ENCODE peak calls at places on chromosomes 3 and 15, in five cellular contexts. One of them, this sample, is unnamed.

GRCh38 chr3:191235331-191236314 is 36.6 kb downstream of the OSTN start:
- DNase-seq in stimulated activated naive B cell treated with anti-CD40 and anti-IgM and Interleukin-4, amounts not matched to agents 10 μg/mL and 1 μg/mL and 100 μg/mL, for 72 hours: peak; percentile 47
- DNase-seq in HS-27A: peak; percentile 41
- DNase-seq in NCI-H460: no peak
- DNase-seq in stimulated activated CD4-positive, alpha-beta T cell treated with anti-CD3 and anti-CD28 coated beads, TNF-alpha, amount 100 ng/mL, for 4 hours: no peak
- DNase-seq in this sample: peak; percentile 34

GRCh38 chr3:33803894-33804526 is 5.6 kb downstream of the PDCD6IP start:
- DNase-seq in stimulated activated CD4-positive, alpha-beta T cell treated with anti-CD3 and anti-CD28 coated beads, TNF-alpha, amount 100 ng/mL, for 4 hours: no peak
- DNase-seq in stimulated activated naive B cell treated with anti-CD40 and anti-IgM and Interleukin-4, amounts not matched to agents 10 μg/mL and 1 μg/mL and 100 μg/mL, for 72 hours: no peak
- DNase-seq in HS-27A: no peak
- DNase-seq in NCI-H460: no peak
- DNase-seq in this sample: no peak

GRCh38 chr3:72049300-72049699 is 264.4 kb upstream of the PROK2 start:
- DNase-seq in HS-27A: no peak
- DNase-seq in stimulated activated CD4-positive, alpha-beta T cell treated with anti-CD3 and anti-CD28 coated beads, TNF-alpha, amount 100 ng/mL, for 4 hours: no peak
- DNase-seq in stimulated activated naive B cell treated with anti-CD40 and anti-IgM and Interleukin-4, amounts not matched to agents 10 μg/mL and 1 μg/mL and 100 μg/mL, for 72 hours: no peak
- DNase-seq in NCI-H460: no peak
- DNase-seq in this sample: no peak

GRCh38 chr3:126266291-126266840 is 86.0 kb upstream of the ALDH1L1 start:
- DNase-seq in HS-27A: no peak
- DNase-seq in stimulated activated CD4-positive, alpha-beta T cell treated with anti-CD3 and anti-CD28 coated beads, TNF-alpha, amount 100 ng/mL, for 4 hours: no peak
- DNase-seq in NCI-H460: no peak
- DNase-seq in stimulated activated naive B cell treated with anti-CD40 and anti-IgM and Interleukin-4, amounts not matched to agents 10 μg/mL and 1 μg/mL and 100 μg/mL, for 72 hours: no peak
- DNase-seq in this sample: no peak

GRCh38 chr3:38644662-38645053 is 4.8 kb downstream of the SCN5A start:
- DNase-seq in stimulated activated CD4-positive, alpha-beta T cell treated with anti-CD3 and anti-CD28 coated beads, TNF-alpha, amount 100 ng/mL, for 4 hours: no peak
- DNase-seq in stimulated activated naive B cell treated with anti-CD40 and anti-IgM and Interleukin-4, amounts not matched to agents 10 μg/mL and 1 μg/mL and 100 μg/mL, for 72 hours: no peak
- DNase-seq in NCI-H460: no peak
- DNase-seq in HS-27A: no peak
- DNase-seq in this sample: no peak

GRCh38 chr15:69098688-69099087 is 61.7 kb upstream of the GLCE start:
- DNase-seq in HS-27A: no peak
- DNase-seq in stimulated activated naive B cell treated with anti-CD40 and anti-IgM and Interleukin-4, amounts not matched to agents 10 μg/mL and 1 μg/mL and 100 μg/mL, for 72 hours: no peak
- DNase-seq in NCI-H460: no peak
- DNase-seq in stimulated activated CD4-positive, alpha-beta T cell treated with anti-CD3 and anti-CD28 coated beads, TNF-alpha, amount 100 ng/mL, for 4 hours: no peak
- DNase-seq in this sample: no peak

GRCh38 chr3:21544076-21544462 is 206.9 kb downstream of the ZNF385D start:
- DNase-seq in stimulated activated CD4-positive, alpha-beta T cell treated with anti-CD3 and anti-CD28 coated beads, TNF-alpha, amount 100 ng/mL, for 4 hours: no peak
- DNase-seq in HS-27A: no peak
- DNase-seq in stimulated activated naive B cell treated with anti-CD40 and anti-IgM and Interleukin-4, amounts not matched to agents 10 μg/mL and 1 μg/mL and 100 μg/mL, for 72 hours: no peak
- DNase-seq in NCI-H460: no peak
- DNase-seq in this sample: peak; percentile 16

GRCh38 chr15:38406451-38406850 is 47.5 kb upstream of the FAM98B start:
- DNase-seq in stimulated activated naive B cell treated with anti-CD40 and anti-IgM and Interleukin-4, amounts not matched to agents 10 μg/mL and 1 μg/mL and 100 μg/mL, for 72 hours: no peak
- DNase-seq in stimulated activated CD4-positive, alpha-beta T cell treated with anti-CD3 and anti-CD28 coated beads, TNF-alpha, amount 100 ng/mL, for 4 hours: no peak
- DNase-seq in HS-27A: no peak
- DNase-seq in NCI-H460: no peak
- DNase-seq in this sample: no peak

GRCh38 chr3:63979093-63979492 is 44.2 kb downstream of the PSMD6 start:
- DNase-seq in HS-27A: no peak
- DNase-seq in NCI-H460: no peak
- DNase-seq in stimulated activated CD4-positive, alpha-beta T cell treated with anti-CD3 and anti-CD28 coated beads, TNF-alpha, amount 100 ng/mL, for 4 hours: no peak
- DNase-seq in stimulated activated naive B cell treated with anti-CD40 and anti-IgM and Interleukin-4, amounts not matched to agents 10 μg/mL and 1 μg/mL and 100 μg/mL, for 72 hours: no peak
- DNase-seq in this sample: no peak

GRCh38 chr15:71853543-71853942 is 43.2 kb downstream of the NR2E3 start:
- DNase-seq in stimulated activated naive B cell treated with anti-CD40 and anti-IgM and Interleukin-4, amounts not matched to agents 10 μg/mL and 1 μg/mL and 100 μg/mL, for 72 hours: no peak
- DNase-seq in HS-27A: no peak
- DNase-seq in stimulated activated CD4-positive, alpha-beta T cell treated with anti-CD3 and anti-CD28 coated beads, TNF-alpha, amount 100 ng/mL, for 4 hours: no peak
- DNase-seq in NCI-H460: no peak
- DNase-seq in this sample: no peak